ENCODE peak calls at places on chromosomes 16 and 17, in eight cellular contexts. One of them, this sample, is unnamed.

GRCh38 chr16:9212621-9213020 is 121.2 kb downstream of the HAPSTR1 start:
- DNase-seq in SK-N-SH: peak
- DNase-seq in fibroblast of villous mesenchyme: no peak
- DNase-seq in CD4-positive, alpha-beta T cell: no peak
- DNase-seq in A549: no peak
- DNase-seq in LNCaP clone FGC: no peak
- DNase-seq in natural killer cell: no peak
- DNase-seq in mucosa of descending colon: no peak
- DNase-seq in this sample: no peak

GRCh38 chr17:19508327-19508867 is 25.3 kb upstream of the SLC47A1 start:
- DNase-seq in SK-N-SH: peak
- DNase-seq in fibroblast of villous mesenchyme: no peak
- DNase-seq in CD4-positive, alpha-beta T cell: peak
- DNase-seq in A549: peak
- DNase-seq in LNCaP clone FGC: no peak
- DNase-seq in natural killer cell: peak
- DNase-seq in mucosa of descending colon: peak
- DNase-seq in this sample: no peak

GRCh38 chr17:19940722-19941464 is 36.7 kb downstream of the AKAP10 start:
- DNase-seq in SK-N-SH: no peak
- DNase-seq in fibroblast of villous mesenchyme: peak
- DNase-seq in CD4-positive, alpha-beta T cell: no peak
- DNase-seq in A549: no peak
- DNase-seq in LNCaP clone FGC: peak
- DNase-seq in natural killer cell: no peak
- DNase-seq in mucosa of descending colon: no peak
- DNase-seq in this sample: peak

GRCh38 chr17:27289856-27290255 is 4.1 kb upstream of the WSB1 start:
- DNase-seq in SK-N-SH: no peak
- DNase-seq in fibroblast of villous mesenchyme: no peak
- DNase-seq in CD4-positive, alpha-beta T cell: no peak
- DNase-seq in A549: no peak
- DNase-seq in LNCaP clone FGC: no peak
- DNase-seq in natural killer cell: no peak
- DNase-seq in mucosa of descending colon: no peak
- DNase-seq in this sample: no peak

GRCh38 chr17:18191071-18191667 is 7.5 kb downstream of the ALKBH5 start:
- DNase-seq in SK-N-SH: no peak
- DNase-seq in fibroblast of villous mesenchyme: peak
- DNase-seq in CD4-positive, alpha-beta T cell: no peak
- DNase-seq in A549: no peak
- DNase-seq in LNCaP clone FGC: peak
- DNase-seq in natural killer cell: no peak
- DNase-seq in mucosa of descending colon: no peak
- DNase-seq in this sample: no peak

GRCh38 chr16:84194018-84194417 is 3.1 kb downstream of the ADAD2 start:
- DNase-seq in SK-N-SH: no peak
- DNase-seq in fibroblast of villous mesenchyme: no peak
- DNase-seq in CD4-positive, alpha-beta T cell: no peak
- DNase-seq in A549: no peak
- DNase-seq in LNCaP clone FGC: no peak
- DNase-seq in natural killer cell: no peak
- DNase-seq in mucosa of descending colon: no peak
- DNase-seq in this sample: no peak

GRCh38 chr17:77521076-77521475 is 380.3 kb downstream of the SEC14L1 start:
- DNase-seq in SK-N-SH: no peak
- DNase-seq in fibroblast of villous mesenchyme: no peak
- DNase-seq in CD4-positive, alpha-beta T cell: no peak
- DNase-seq in A549: no peak
- DNase-seq in LNCaP clone FGC: no peak
- DNase-seq in natural killer cell: no peak
- DNase-seq in mucosa of descending colon: no peak
- DNase-seq in this sample: no peak

GRCh38 chr17:72397687-72398086 is 276.9 kb downstream of the SOX9 start:
- DNase-seq in SK-N-SH: no peak
- DNase-seq in fibroblast of villous mesenchyme: no peak
- DNase-seq in CD4-positive, alpha-beta T cell: no peak
- DNase-seq in A549: no peak
- DNase-seq in LNCaP clone FGC: peak
- DNase-seq in natural killer cell: no peak
- DNase-seq in mucosa of descending colon: no peak
- DNase-seq in this sample: no peak

GRCh38 chr16:67445441-67445912 is 14.6 kb downstream of the HSD11B2 start:
- DNase-seq in SK-N-SH: peak
- DNase-seq in fibroblast of villous mesenchyme: no peak
- DNase-seq in CD4-positive, alpha-beta T cell: no peak
- DNase-seq in A549: no peak
- DNase-seq in LNCaP clone FGC: peak
- DNase-seq in natural killer cell: no peak
- DNase-seq in mucosa of descending colon: peak
- DNase-seq in this sample: no peak

GRCh38 chr16:67446968-67447507 is 16.1 kb downstream of the HSD11B2 start:
- DNase-seq in SK-N-SH: no peak
- DNase-seq in fibroblast of villous mesenchyme: no peak
- DNase-seq in CD4-positive, alpha-beta T cell: no peak
- DNase-seq in A549: no peak
- DNase-seq in LNCaP clone FGC: no peak
- DNase-seq in natural killer cell: no peak
- DNase-seq in mucosa of descending colon: no peak
- DNase-seq in this sample: no peak

GRCh38 chr16:67445126-67445426 is 14.2 kb downstream of the HSD11B2 start:
- DNase-seq in SK-N-SH: no peak
- DNase-seq in fibroblast of villous mesenchyme: no peak
- DNase-seq in CD4-positive, alpha-beta T cell: no peak
- DNase-seq in A549: no peak
- DNase-seq in LNCaP clone FGC: no peak
- DNase-seq in natural killer cell: no peak
- DNase-seq in mucosa of descending colon: no peak
- DNase-seq in this sample: no peak

GRCh38 chr16:67447508-67448076 is 16.7 kb downstream of the HSD11B2 start:
- DNase-seq in SK-N-SH: peak
- DNase-seq in fibroblast of villous mesenchyme: peak
- DNase-seq in CD4-positive, alpha-beta T cell: peak
- DNase-seq in A549: peak
- DNase-seq in LNCaP clone FGC: no peak
- DNase-seq in natural killer cell: no peak
- DNase-seq in mucosa of descending colon: peak
- DNase-seq in this sample: peak

DNA sequence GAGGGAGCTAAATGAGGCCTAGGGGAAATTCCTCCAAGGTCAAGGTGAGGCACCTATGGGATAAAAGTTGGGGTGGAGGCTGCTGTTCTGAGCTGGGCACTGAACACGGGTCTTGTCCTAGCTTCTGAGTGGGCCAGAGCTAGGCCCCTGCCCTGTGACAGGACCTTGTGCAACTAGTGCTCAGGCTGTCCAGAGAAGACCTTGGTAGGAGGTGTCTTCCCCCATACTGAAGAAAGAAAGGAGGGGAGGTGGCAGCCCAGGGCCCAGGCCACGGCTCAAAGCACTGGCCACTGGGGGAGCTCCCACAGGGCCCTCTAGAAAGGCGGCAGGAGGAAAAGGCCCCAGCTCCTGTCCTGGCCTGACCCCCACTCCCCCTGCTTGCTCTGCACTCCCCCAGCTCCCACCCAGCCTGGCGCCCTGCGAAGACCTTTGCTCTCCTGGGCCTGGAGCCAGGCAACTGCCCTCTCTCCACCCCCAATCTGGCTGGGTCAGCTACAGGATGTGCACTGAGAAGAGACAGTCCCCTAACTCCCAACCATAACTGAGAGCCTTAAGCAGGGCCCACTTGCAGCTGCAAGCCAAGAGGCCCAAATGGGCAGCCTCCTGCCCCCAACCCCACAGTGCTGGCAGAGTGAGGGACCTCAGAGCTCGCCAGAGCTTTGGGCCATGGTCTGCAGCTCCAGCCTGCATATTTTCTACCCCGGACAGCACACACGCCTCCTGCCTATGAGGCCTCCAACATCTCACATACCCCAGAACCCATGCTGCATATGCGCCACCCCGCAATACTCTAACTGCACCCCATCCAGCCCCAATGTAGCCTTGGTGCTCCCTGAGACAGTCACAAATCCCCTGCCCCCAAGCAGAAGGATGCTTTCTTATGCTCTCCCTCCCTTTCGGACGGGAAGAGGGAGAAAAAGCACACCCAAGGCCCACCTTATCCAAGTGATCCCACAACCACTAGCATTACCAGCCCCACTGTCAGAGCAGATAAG is 15.3 kb downstream of the HSD11B2 start:
- DNase-seq in SK-N-SH: peak
- DNase-seq in fibroblast of villous mesenchyme: peak
- DNase-seq in CD4-positive, alpha-beta T cell: no peak
- DNase-seq in A549: no peak
- DNase-seq in LNCaP clone FGC: no peak
- DNase-seq in natural killer cell: no peak
- DNase-seq in mucosa of descending colon: peak
- DNase-seq in this sample: no peak
- TF ChIP-seq CTCF in SK-N-SH: no peak
- TF ChIP-seq CTCF in fibroblast of villous mesenchyme: no peak
- TF ChIP-seq CTCF in CD4-positive, alpha-beta T cell: no peak
- TF ChIP-seq CTCF in A549: no peak
- TF ChIP-seq CTCF in LNCaP clone FGC: no peak
- TF ChIP-seq CTCF in natural killer cell: no peak
- TF ChIP-seq CTCF in mucosa of descending colon: no peak
- TF ChIP-seq CTCF in this sample: peak

GRCh38 chr17:80941171-80941570 is 50.5 kb upstream of the CHMP6 start:
- DNase-seq in SK-N-SH: peak
- DNase-seq in fibroblast of villous mesenchyme: no peak
- DNase-seq in CD4-positive, alpha-beta T cell: no peak
- DNase-seq in A549: no peak
- DNase-seq in LNCaP clone FGC: no peak
- DNase-seq in natural killer cell: no peak
- DNase-seq in mucosa of descending colon: no peak
- DNase-seq in this sample: no peak

GRCh38 chr17:80941743-80942211 is 49.9 kb upstream of the CHMP6 start:
- DNase-seq in SK-N-SH: no peak
- DNase-seq in fibroblast of villous mesenchyme: peak
- DNase-seq in CD4-positive, alpha-beta T cell: no peak
- DNase-seq in A549: no peak
- DNase-seq in LNCaP clone FGC: no peak
- DNase-seq in natural killer cell: no peak
- DNase-seq in mucosa of descending colon: peak
- DNase-seq in this sample: no peak

GRCh38 chr17:80944326-80944725 is 47.3 kb upstream of the CHMP6 start:
- DNase-seq in SK-N-SH: no peak
- DNase-seq in fibroblast of villous mesenchyme: no peak
- DNase-seq in CD4-positive, alpha-beta T cell: no peak
- DNase-seq in A549: no peak
- DNase-seq in LNCaP clone FGC: no peak
- DNase-seq in natural killer cell: no peak
- DNase-seq in mucosa of descending colon: peak
- DNase-seq in this sample: no peak

GRCh38 chr17:80943346-80944145 is 48.1 kb upstream of the CHMP6 start:
- DNase-seq in SK-N-SH: no peak
- DNase-seq in fibroblast of villous mesenchyme: no peak
- DNase-seq in CD4-positive, alpha-beta T cell: no peak
- DNase-seq in A549: no peak
- DNase-seq in LNCaP clone FGC: no peak
- DNase-seq in natural killer cell: no peak
- DNase-seq in mucosa of descending colon: peak
- DNase-seq in this sample: no peak

GRCh38 chr17:80942360-80943345 is 49.0 kb upstream of the CHMP6 start:
- DNase-seq in SK-N-SH: no peak
- DNase-seq in fibroblast of villous mesenchyme: peak
- DNase-seq in CD4-positive, alpha-beta T cell: no peak
- DNase-seq in A549: no peak
- DNase-seq in LNCaP clone FGC: peak
- DNase-seq in natural killer cell: no peak
- DNase-seq in mucosa of descending colon: peak
- DNase-seq in this sample: no peak
- TF ChIP-seq CTCF in SK-N-SH: no peak
- TF ChIP-seq CTCF in fibroblast of villous mesenchyme: no peak
- TF ChIP-seq CTCF in CD4-positive, alpha-beta T cell: no peak
- TF ChIP-seq CTCF in A549: no peak
- TF ChIP-seq CTCF in LNCaP clone FGC: no peak
- TF ChIP-seq CTCF in natural killer cell: no peak
- TF ChIP-seq CTCF in mucosa of descending colon: no peak
- TF ChIP-seq CTCF in this sample: no peak

GRCh38 chr16:74868035-74868434 is 93.4 kb upstream of the FA2H start:
- DNase-seq in SK-N-SH: no peak
- DNase-seq in fibroblast of villous mesenchyme: no peak
- DNase-seq in CD4-positive, alpha-beta T cell: no peak
- DNase-seq in A549: no peak
- DNase-seq in LNCaP clone FGC: no peak
- DNase-seq in natural killer cell: no peak
- DNase-seq in mucosa of descending colon: no peak
- DNase-seq in this sample: no peak

GRCh38 chr16:74867281-74867849 is 92.7 kb upstream of the FA2H start:
- DNase-seq in SK-N-SH: no peak
- DNase-seq in fibroblast of villous mesenchyme: no peak
- DNase-seq in CD4-positive, alpha-beta T cell: no peak
- DNase-seq in A549: no peak
- DNase-seq in LNCaP clone FGC: no peak
- DNase-seq in natural killer cell: no peak
- DNase-seq in mucosa of descending colon: no peak
- DNase-seq in this sample: no peak

GRCh38 chr16:74865922-74866598 is 91.4 kb upstream of the FA2H start:
- DNase-seq in SK-N-SH: no peak
- DNase-seq in fibroblast of villous mesenchyme: no peak
- DNase-seq in CD4-positive, alpha-beta T cell: no peak
- DNase-seq in A549: no peak
- DNase-seq in LNCaP clone FGC: no peak
- DNase-seq in natural killer cell: no peak
- DNase-seq in mucosa of descending colon: no peak
- DNase-seq in this sample: no peak

GRCh38 chr16:74868501-74868900 is 93.9 kb upstream of the FA2H start:
- DNase-seq in SK-N-SH: no peak
- DNase-seq in fibroblast of villous mesenchyme: peak
- DNase-seq in CD4-positive, alpha-beta T cell: no peak
- DNase-seq in A549: no peak
- DNase-seq in LNCaP clone FGC: no peak
- DNase-seq in natural killer cell: no peak
- DNase-seq in mucosa of descending colon: no peak
- DNase-seq in this sample: no peak

DNA sequence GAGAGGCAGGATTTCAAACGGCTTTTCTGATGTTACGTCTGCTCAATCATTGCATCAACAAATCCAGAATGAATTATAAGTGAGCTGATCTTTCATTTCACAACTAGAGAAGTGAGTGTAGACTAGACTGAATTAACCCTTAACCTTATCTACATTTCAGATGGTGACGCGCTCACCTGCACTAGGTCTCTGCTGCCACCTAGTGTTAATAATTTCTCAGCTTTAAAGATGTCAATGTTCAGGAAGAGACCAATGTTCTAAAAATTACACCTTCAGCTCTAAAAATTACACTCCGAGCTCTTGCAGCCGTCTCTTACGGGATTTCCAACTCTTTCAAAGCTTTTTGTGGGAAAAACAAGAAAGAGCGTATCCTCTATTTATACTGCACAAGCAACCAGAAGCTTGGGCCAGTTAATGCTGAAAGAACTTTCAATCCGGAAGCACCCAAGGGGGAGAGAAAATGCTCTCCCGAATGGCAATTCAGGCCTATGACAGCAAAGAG is 88.2 kb upstream of the FA2H start:
- DNase-seq in SK-N-SH: peak
- DNase-seq in fibroblast of villous mesenchyme: peak
- DNase-seq in CD4-positive, alpha-beta T cell: no peak
- DNase-seq in A549: peak
- DNase-seq in LNCaP clone FGC: peak
- DNase-seq in natural killer cell: no peak
- DNase-seq in mucosa of descending colon: no peak
- DNase-seq in this sample: peak
- TF ChIP-seq CTCF in SK-N-SH: peak
- TF ChIP-seq CTCF in fibroblast of villous mesenchyme: peak
- TF ChIP-seq CTCF in CD4-positive, alpha-beta T cell: peak
- TF ChIP-seq CTCF in A549: peak
- TF ChIP-seq CTCF in LNCaP clone FGC: peak
- TF ChIP-seq CTCF in natural killer cell: peak
- TF ChIP-seq CTCF in mucosa of descending colon: peak
- TF ChIP-seq CTCF in this sample: peak

DNA sequence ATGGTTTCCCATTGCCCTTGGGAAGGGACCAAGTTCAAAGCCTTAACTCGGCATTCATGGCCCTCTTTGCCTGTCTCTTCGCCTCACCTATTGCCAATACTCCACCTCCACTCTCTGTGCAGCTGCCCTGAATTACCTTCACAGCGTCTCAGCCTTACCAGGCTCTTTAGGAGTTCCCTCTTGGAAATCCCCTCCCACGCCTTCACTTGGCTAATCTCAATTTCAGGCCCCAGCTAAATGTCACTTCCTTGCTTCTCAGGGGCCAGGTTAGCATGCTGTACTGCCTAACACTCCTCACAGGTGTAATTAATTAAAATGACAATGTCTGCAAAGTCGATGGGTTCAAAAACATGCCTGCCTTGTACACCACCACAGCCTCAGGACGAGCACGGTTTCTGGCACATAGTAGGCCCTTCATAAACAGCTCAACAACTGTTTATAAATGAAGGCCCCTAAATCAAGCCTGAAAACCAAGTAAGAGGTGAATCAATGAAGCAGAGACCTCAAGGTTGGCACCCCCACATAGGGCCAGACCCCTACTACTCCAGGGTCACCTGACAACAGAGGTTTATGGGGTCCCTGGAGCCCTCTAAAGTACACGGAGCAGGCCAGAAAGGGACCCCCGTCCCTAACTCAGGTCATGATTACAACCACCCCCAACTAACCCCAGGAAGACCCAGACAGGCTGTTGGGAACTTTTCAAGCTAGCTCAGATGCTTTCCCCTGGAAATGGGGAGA is 11.2 kb upstream of the EEF2K start:
- DNase-seq in SK-N-SH: no peak
- DNase-seq in fibroblast of villous mesenchyme: no peak
- DNase-seq in CD4-positive, alpha-beta T cell: peak
- DNase-seq in A549: no peak
- DNase-seq in LNCaP clone FGC: no peak
- DNase-seq in natural killer cell: no peak
- DNase-seq in mucosa of descending colon: no peak
- DNase-seq in this sample: no peak
- TF ChIP-seq CTCF in SK-N-SH: no peak
- TF ChIP-seq CTCF in fibroblast of villous mesenchyme: no peak
- TF ChIP-seq CTCF in CD4-positive, alpha-beta T cell: no peak
- TF ChIP-seq CTCF in A549: no peak
- TF ChIP-seq CTCF in LNCaP clone FGC: no peak
- TF ChIP-seq CTCF in natural killer cell: no peak
- TF ChIP-seq CTCF in mucosa of descending colon: no peak
- TF ChIP-seq CTCF in this sample: no peak